ENCODE peak calls at places on chromosomes 11 and 22, in ten cellular contexts. X, I, F, W, N, V, K, P, L and R are unnamed samples.

GRCh38 chr11:12963789-12964536 is 45.2 kb upstream of the RASSF10 start:
- DNase-seq in X (peak; percentile 52), I (peak; percentile 77), F (peak; percentile 69), W (peak; percentile 77), N (peak; percentile 5), V (peak; percentile 72), K (peak; percentile 73), P (peak; percentile 44), L (peak; percentile 29), R (no peak)

GRCh38 chr11:134452026-134452848 is 40.2 kb upstream of the B3GAT1 start:
- DNase-seq in X (no peak), I (no peak), F (no peak), W (no peak), N (peak; percentile 61), V (no peak), K (no peak), P (peak; percentile 52), L (no peak), R (no peak)

GRCh38 chr11:61701298-61701993 is 21.3 kb downstream of the DAGLA start:
- DNase-seq in X (peak; percentile 77), I (no peak), F (no peak), W (no peak), N (no peak), V (no peak), K (no peak), P (no peak), L (no peak), R (no peak)

GRCh38 chr22:40107244-40107643 is 70.5 kb upstream of the TNRC6B start:
- DNase-seq in X (no peak), I (no peak), F (peak; percentile 33), W (peak; percentile 30), N (no peak), V (no peak), K (peak; percentile 41), P (no peak), L (no peak), R (no peak)

GRCh38 chr11:122486793-122487495 is 168.6 kb upstream of the UBASH3B start:
- DNase-seq in X (peak; percentile 38), I (no peak), F (no peak), W (no peak), N (no peak), V (no peak), K (peak; percentile 25), P (no peak), L (no peak), R (peak; percentile 47)

GRCh38 chr22:48893288-48894063 is 934.2 kb downstream of the BRD1 start:
- DNase-seq in X (no peak), I (no peak), F (no peak), W (no peak), N (no peak), V (no peak), K (no peak), P (no peak), L (no peak), R (no peak)

GRCh38 chr22:49262167-49262566 is 565.5 kb downstream of the BRD1 start:
- DNase-seq in X (no peak), I (no peak), F (no peak), W (no peak), N (no peak), V (no peak), K (no peak), P (no peak), L (no peak), R (no peak)

GRCh38 chr11:113184498-113184897 is 129.9 kb upstream of the TTC12 start:
- DNase-seq in X (no peak), I (peak; percentile 66), F (peak; percentile 83), W (no peak), N (no peak), V (no peak), K (peak; percentile 97), P (no peak), L (peak; percentile 66), R (no peak)

GRCh38 chr11:45662665-45663485 is 2.5 kb downstream of the CHST1 start:
- DNase-seq in X (no peak), I (peak; percentile 61), F (peak; percentile 76), W (no peak), N (peak; percentile 41), V (no peak), K (peak; percentile 96), P (peak; percentile 73), L (peak; percentile 87), R (no peak)